ENCODE peak calls at places on chromosomes 16 and 17, in nine cellular contexts. V is activated CD8-positive, alpha-beta memory T cell treated with anti-CD3 and anti-CD28 coated beads for 1 hour; A is stimulated activated CD8-positive, alpha-beta memory T cell treated with anti-CD3 and anti-CD28 coated beads, Interleukin-15, amount 100 ng/mL, for 24 hours; X is effector memory CD4-positive, alpha-beta T cell; Y is ELR; B is stimulated activated naive CD8-positive, alpha-beta T cell treated with anti-CD3 and anti-CD28 coated beads, Interleukin-15, amount 100 ng/mL, for 72 hours; R is activated T-helper 9 cell treated with anti-CD3 and anti-CD28 coated beads, Interleukin-2, amount 50 U/mL, for 16 hours; N is LoVo; G is NCI-H345. W is an unnamed sample.

GRCh38 chr17:31433091-31433790 is 41.8 kb downstream of the RAB11FIP4 start:
- DNase-seq in V (peak), A (no peak), X (peak), Y (no peak), B (no peak), R (no peak), N (no peak), G (no peak), W (no peak)

GRCh38 chr17:43902190-43902589 is 5.1 kb downstream of the MPP2 start:
- DNase-seq in V (no peak), A (no peak), X (no peak), Y (no peak), B (no peak), R (no peak), N (no peak), G (no peak), W (no peak)

GRCh38 chr17:74542727-74543383 is 3.1 kb downstream of the CD300C start:
- DNase-seq in V (no peak), A (no peak), X (no peak), Y (no peak), B (no peak), R (no peak), N (no peak), G (no peak), W (no peak)

GRCh38 chr17:15740570-15741120 is 8.6 kb downstream of the TBC1D26 start:
- DNase-seq in V (no peak), A (no peak), X (no peak), Y (no peak), B (no peak), R (no peak), N (no peak), G (no peak), W (no peak)

GRCh38 chr17:13311301-13311700 is 290.4 kb downstream of the HS3ST3A1 start:
- DNase-seq in V (no peak), A (no peak), X (no peak), Y (peak), B (no peak), R (no peak), N (no peak), G (no peak), W (no peak)

GRCh38 chr17:61260061-61260797 is 139.4 kb upstream of the TBX2 start:
- DNase-seq in V (no peak), A (no peak), X (no peak), Y (peak), B (no peak), R (no peak), N (no peak), G (no peak), W (no peak)

GRCh38 chr16:72400257-72401078 is 228.5 kb upstream of the PMFBP1 start:
- DNase-seq in V (no peak), A (no peak), X (no peak), Y (peak), B (peak), R (no peak), N (peak), G (peak), W (peak)

GRCh38 chr17:73546770-73547345 is 97.4 kb downstream of the SDK2 start:
- DNase-seq in V (no peak), A (no peak), X (no peak), Y (peak), B (no peak), R (no peak), N (peak), G (peak), W (peak)

GRCh38 chr16:58011652-58012051 is 10.4 kb downstream of the USB1 start:
- DNase-seq in V (no peak), A (no peak), X (no peak), Y (peak), B (no peak), R (no peak), N (no peak), G (no peak), W (no peak)

GRCh38 chr17:81499601-81499970 is 13.0 kb downstream of the ACTG1 start:
- DNase-seq in V (no peak), A (no peak), X (no peak), Y (no peak), B (no peak), R (no peak), N (no peak), G (no peak), W (no peak)

GRCh38 chr17:81487487-81488275 is 24.9 kb downstream of the ACTG1 start:
- DNase-seq in V (peak), A (peak), X (peak), Y (peak), B (peak), R (peak), N (peak), G (peak), W (peak)

GRCh38 chr17:78202666-78203065 is 11.4 kb upstream of the BIRC5 start:
- DNase-seq in V (no peak), A (no peak), X (no peak), Y (no peak), B (no peak), R (no peak), N (no peak), G (no peak), W (no peak)

GRCh38 chr16:5024632-5025031 is 9.1 kb downstream of the NAGPA start:
- DNase-seq in V (no peak), A (no peak), X (no peak), Y (peak), B (no peak), R (no peak), N (peak), G (peak), W (peak)

GRCh38 chr16:56013962-56014552 is 138.9 kb upstream of the CES5A start:
- DNase-seq in V (peak), A (no peak), X (no peak), Y (peak), B (peak), R (peak), N (peak), G (no peak), W (peak)

GRCh38 chr16:58222532-58223316 is 24.8 kb upstream of the CSNK2A2 start:
- DNase-seq in V (no peak), A (no peak), X (no peak), Y (peak), B (no peak), R (no peak), N (peak), G (no peak), W (peak)

GRCh38 chr16:74738134-74738541 is 36.5 kb downstream of the FA2H start:
- DNase-seq in V (no peak), A (no peak), X (no peak), Y (peak), B (no peak), R (no peak), N (peak), G (no peak), W (peak)

GRCh38 chr17:27244481-27245223 is 49.3 kb upstream of the WSB1 start:
- DNase-seq in V (no peak), A (no peak), X (no peak), Y (peak), B (no peak), R (no peak), N (no peak), G (no peak), W (no peak)

GRCh38 chr16:24731722-24732419 is 2.4 kb downstream of the TNRC6A start:
- DNase-seq in V (no peak), A (no peak), X (no peak), Y (no peak), B (no peak), R (no peak), N (no peak), G (no peak), W (no peak)

GRCh38 chr17:27915715-27916114 is 22.6 kb upstream of the LYRM9 start:
- DNase-seq in V (no peak), A (no peak), X (no peak), Y (no peak), B (no peak), R (no peak), N (no peak), G (peak), W (no peak)

GRCh38 chr17:50609376-50610074 is 25.2 kb upstream of the ABCC3 start:
- DNase-seq in V (no peak), A (no peak), X (no peak), Y (no peak), B (no peak), R (no peak), N (no peak), G (peak), W (no peak)